ENCODE peak calls at places on chromosome 1, in ten cellular contexts. A, T, R, E, H, P, B, I, Y and U are unnamed samples.

GRCh38 chr1:153617677-153618076 is 1.6 kb upstream of the S100A14 start:
- DNase-seq in A (peak; percentile 49), T (no peak), R (peak; percentile 86), E (no peak), H (no peak), P (peak; percentile 75), B (peak; percentile 49), I (peak; percentile 83), Y (peak; percentile 65), U (peak; percentile 88)

GRCh38 chr1:34985063-34985770 is at the start of gene TMEM35B:
- DNase-seq in A (peak; percentile 77), T (peak; percentile 88), R (peak; percentile 72), E (peak; percentile 33), H (no peak), P (peak; percentile 77), B (peak; percentile 24), I (peak; percentile 87), Y (peak; percentile 52), U (peak; percentile 88)

GRCh38 chr1:231214918-231215675 is 25.9 kb upstream of the GNPAT start:
- DNase-seq in A (no peak), T (no peak), R (no peak), E (no peak), H (no peak), P (no peak), B (no peak), I (no peak), Y (no peak), U (no peak)

GRCh38 chr1:152182431-152182830 is 23.4 kb upstream of the RPTN start:
- DNase-seq in A (no peak), T (no peak), R (peak; percentile 54), E (peak; percentile 38), H (no peak), P (no peak), B (peak; percentile 5), I (no peak), Y (no peak), U (no peak)

GRCh38 chr1:204366759-204367158 is 7.0 kb upstream of the PLEKHA6 start:
- DNase-seq in A (no peak), T (no peak), R (no peak), E (peak; percentile 24), H (no peak), P (no peak), B (no peak), I (no peak), Y (peak; percentile 17), U (no peak)

GRCh38 chr1:241229216-241229615 is 127.8 kb downstream of the RGS7 start:
- DNase-seq in A (no peak), T (no peak), R (peak; percentile 10), E (no peak), H (no peak), P (no peak), B (no peak), I (no peak), Y (peak; percentile 8), U (no peak)

GRCh38 chr1:223223091-223223995 is 80.3 kb upstream of the TLR5 start:
- DNase-seq in A (no peak), T (no peak), R (no peak), E (no peak), H (peak; percentile 91), P (no peak), B (no peak), I (peak; percentile 36), Y (no peak), U (peak; percentile 77)

GRCh38 chr1:27960762-27961645 is 1.2 kb downstream of the XKR8 start:
- DNase-seq in A (peak; percentile 35), T (no peak), R (peak; percentile 38), E (no peak), H (no peak), P (no peak), B (no peak), I (no peak), Y (no peak), U (no peak)

GRCh38 chr1:206591236-206591635 is 21.0 kb downstream of the EIF2D start:
- DNase-seq in A (no peak), T (no peak), R (no peak), E (no peak), H (no peak), P (no peak), B (no peak), I (no peak), Y (no peak), U (no peak)

GRCh38 chr1:209989525-209989924 is 51.5 kb downstream of the SYT14 start:
- DNase-seq in A (no peak), T (no peak), R (peak; percentile 30), E (peak; percentile 4), H (no peak), P (no peak), B (peak; percentile 24), I (no peak), Y (peak; percentile 12), U (no peak)

GRCh38 chr1:27618341-27619067 is 14.6 kb upstream of the AHDC1 start:
- DNase-seq in A (no peak), T (no peak), R (no peak), E (no peak), H (no peak), P (no peak), B (no peak), I (peak; percentile 74), Y (no peak), U (no peak)

GRCh38 chr1:227886993-227887696 is 60.6 kb downstream of the WNT9A start:
- DNase-seq in A (peak; percentile 73), T (peak; percentile 87), R (peak; percentile 11), E (no peak), H (peak; percentile 95), P (peak; percentile 85), B (no peak), I (peak; percentile 68), Y (no peak), U (peak; percentile 87)

GRCh38 chr1:7358346-7358745 is 412.8 kb upstream of the VAMP3 start:
- DNase-seq in A (no peak), T (no peak), R (no peak), E (no peak), H (no peak), P (no peak), B (no peak), I (no peak), Y (no peak), U (no peak)

GRCh38 chr1:198024782-198025181 is 107.6 kb downstream of the LHX9 start:
- DNase-seq in A (no peak), T (no peak), R (peak; percentile 23), E (no peak), H (no peak), P (no peak), B (no peak), I (no peak), Y (no peak), U (no peak)

GRCh38 chr1:23588749-23589505 is 29.6 kb upstream of the ID3 start:
- DNase-seq in A (no peak), T (no peak), R (peak; percentile 47), E (no peak), H (no peak), P (no peak), B (no peak), I (no peak), Y (no peak), U (no peak)

GRCh38 chr1:7388141-7388487 is 383.0 kb upstream of the VAMP3 start:
- DNase-seq in A (peak; percentile 65), T (no peak), R (no peak), E (no peak), H (no peak), P (no peak), B (no peak), I (no peak), Y (no peak), U (peak; percentile 49)

GRCh38 chr1:213008564-213008963 is 7.1 kb downstream of the ANGEL2 start:
- DNase-seq in A (no peak), T (no peak), R (no peak), E (no peak), H (no peak), P (no peak), B (no peak), I (no peak), Y (no peak), U (no peak)

GRCh38 chr1:119448112-119448511 is 33.2 kb downstream of the HSD3B2 start:
- DNase-seq in A (no peak), T (no peak), R (no peak), E (no peak), H (no peak), P (no peak), B (no peak), I (no peak), Y (peak; percentile 21), U (no peak)

GRCh38 chr1:84851839-84852238 is 41.2 kb downstream of the LPAR3 start:
- DNase-seq in A (no peak), T (no peak), R (peak; percentile 94), E (peak; percentile 22), H (no peak), P (no peak), B (no peak), I (no peak), Y (no peak), U (no peak)